ENCODE peak calls at places on chromosome 17, in seven cellular contexts. B is stomach, M is lung, I is endodermal cell, O is ovary, N is pancreas, C is heart right ventricle. J is an unnamed sample. For H3K9me3, the result is how much of the 10 kb centered on the place peaks cover.

GRCh38 chr17:49012893-49013255 is 15.7 kb downstream of the IGF2BP1 start:
- DNase-seq in B (no peak), M (no peak), I (no peak), O (no peak), N (no peak), C (no peak), J (no peak)

GRCh38 chr17:79281803-79282202 is 207.2 kb downstream of the ENGASE start:
- DNase-seq in B (no peak), M (no peak), I (no peak), O (no peak), N (no peak), C (no peak), J (no peak)

GRCh38 chr17:50266384-50267073 is 7.7 kb upstream of the TMEM92 start:
- DNase-seq in B (peak), M (peak), I (peak), O (peak), N (peak), C (peak), J (no peak)

GRCh38 chr17:38328620-38329019 is 15.1 kb downstream of the GPR179 start:
- DNase-seq in B (no peak), M (no peak), I (peak), O (no peak), N (no peak), C (no peak), J (peak)

GRCh38 chr17:49388290-49388640 is 26.2 kb upstream of the ZNF652 start:
- DNase-seq in B (no peak), M (no peak), I (no peak), O (no peak), N (no peak), C (no peak), J (peak)

GRCh38 chr17:50317121-50317520 is 28.8 kb upstream of the XYLT2 start:
- DNase-seq in B (no peak), M (no peak), I (peak), O (no peak), N (no peak), C (no peak), J (no peak)

GRCh38 chr17:57092171-57092570 is 7.1 kb downstream of the AKAP1 start:
- DNase-seq in B (no peak), M (no peak), I (peak), O (no peak), N (no peak), C (no peak), J (peak)

GRCh38 chr17:81200695-81201580 is 21.8 kb downstream of the CEP131 start:
- DNase-seq in B (peak), M (peak), I (peak), O (no peak), N (peak), C (no peak), J (peak)

GRCh38 chr17:1562178-1562643 is 381 bp downstream of the PITPNA start:
- DNase-seq in B (peak), M (peak), I (peak), O (peak), N (peak), C (peak), J (no peak)

GRCh38 chr17:251531-251930 is 70.1 kb upstream of the DOC2B start:
- DNase-seq in B (no peak), M (no peak), I (no peak), O (peak), N (no peak), C (no peak), J (no peak)

GRCh38 chr17:73191443-73192218 is 1.2 kb upstream of the COG1 start:
- DNase-seq in B (peak), M (peak), I (peak), O (peak), N (peak), C (peak), J (peak)

GRCh38 chr17:63132509-63132911 is 166.5 kb downstream of the TANC2 start:
- DNase-seq in B (no peak), M (no peak), I (no peak), O (no peak), N (no peak), C (no peak), J (no peak)

GRCh38 chr17:45149669-45150603 is 1.7 kb downstream of the HEXIM1 start:
- DNase-seq in B (peak), M (peak), I (peak), O (peak), N (no peak), C (peak), J (peak)

GRCh38 chr17:50146230-50146926 is 4.1 kb downstream of the PPP1R9B start:
- DNase-seq in B (no peak), M (no peak), I (no peak), O (no peak), N (no peak), C (no peak), J (no peak)

GRCh38 chr17:63477471-63478440 is 895 bp downstream of the ACE start:
- DNase-seq in B (no peak), M (no peak), I (peak), O (no peak), N (no peak), C (no peak), J (no peak)

GRCh38 chr17:49990921-49991320 is 4.1 kb downstream of the DLX3 start:
- DNase-seq in B (no peak), M (no peak), I (no peak), O (peak), N (no peak), C (no peak), J (no peak)

GRCh38 chr17:37430051-37430591 is 23.4 kb downstream of the TADA2A start:
- DNase-seq in B (no peak), M (no peak), I (no peak), O (no peak), N (no peak), C (no peak), J (no peak)

GRCh38 chr17:72021417-72022041 is 99.3 kb upstream of the SOX9 start:
- DNase-seq in B (no peak), M (no peak), I (no peak), O (no peak), N (no peak), C (no peak), J (peak)

GRCh38 chr17:50051082-50051576 is 4.8 kb upstream of the ITGA3 start:
- DNase-seq in B (peak), M (peak), I (peak), O (no peak), N (no peak), C (no peak), J (no peak)

GRCh38 chr17:41797377-41797776 is 10.9 kb upstream of the JUP start:
- DNase-seq in B (no peak), M (no peak), I (no peak), O (no peak), N (no peak), C (no peak), J (no peak)

GRCh38 chr17:28290703-28291102 is 28.3 kb upstream of the TMEM97 start:
- DNase-seq in B (no peak), M (no peak), I (no peak), O (no peak), N (no peak), C (no peak), J (no peak)

GRCh38 chr17:79057727-79058400 is 16.8 kb upstream of the ENGASE start:
- DNase-seq in B (no peak), M (no peak), I (no peak), O (no peak), N (no peak), C (no peak), J (no peak)

GRCh38 chr17:30021708-30022317 is 80.4 kb downstream of the EFCAB5 start:
- DNase-seq in B (peak), M (no peak), I (peak), O (no peak), N (no peak), C (no peak), J (peak)

GRCh38 chr17:57530508-57530907 is 214.6 kb downstream of the CCDC182 start:
- DNase-seq in B (no peak), M (no peak), I (no peak), O (peak), N (no peak), C (no peak), J (peak)

GRCh38 chr17:50080096-50080480 is 15.1 kb upstream of the PDK2 start:
- DNase-seq in B (no peak), M (no peak), I (no peak), O (no peak), N (no peak), C (no peak), J (no peak)

GRCh38 chr17:49926886-49927285 is 42.1 kb upstream of the DLX4 start:
- DNase-seq in B (no peak), M (no peak), I (no peak), O (peak), N (peak), C (peak), J (no peak)

GRCh38 chr17:19533718-19534561 is at the start of gene SLC47A1:
- DNase-seq in B (no peak), M (no peak), I (peak), O (peak), N (no peak), C (peak), J (no peak)

GRCh38 chr17:82443465-82444283 is 6.9 kb downstream of the CYBC1 start:
- DNase-seq in B (no peak), M (no peak), I (no peak), O (peak), N (peak), C (no peak), J (no peak)

GRCh38 chr17:42673885-42674754 is 2.7 kb downstream of the PLEKHH3 start:
- DNase-seq in B (peak), M (peak), I (peak), O (peak), N (peak), C (peak), J (peak)

GRCh38 chr17:33292184-33292980 is 713 bp downstream of the ASIC2 start:
- DNase-seq in B (no peak), M (no peak), I (peak), O (peak), N (no peak), C (peak), J (no peak)

GRCh38 chr17:978110-979093 is 1.2 kb downstream of the NXN start:
- DNase-seq in B (peak), M (no peak), I (peak), O (peak), N (peak), C (peak), J (no peak)

GRCh38 chr17:27759528-27759927 is 40.8 kb downstream of the NOS2 start:
- DNase-seq in B (no peak), M (no peak), I (no peak), O (no peak), N (no peak), C (no peak), J (no peak)

GRCh38 chr17:8122923-8123694 is 797 bp downstream of the HES7 start:
- DNase-seq in B (no peak), M (no peak), I (peak), O (peak), N (no peak), C (no peak), J (peak)

GRCh38 chr17:67364847-67365761 is 1.3 kb downstream of the PSMD12 start:
- DNase-seq in B (no peak), M (no peak), I (no peak), O (no peak), N (no peak), C (no peak), J (no peak)

GRCh38 chr17:78771758-78772382 is 10.2 kb downstream of the CYTH1 start:
- DNase-seq in B (no peak), M (no peak), I (no peak), O (no peak), N (no peak), C (no peak), J (no peak)

GRCh38 chr17:42310281-42311156 is 22.2 kb downstream of the STAT5A start:
- DNase-seq in B (no peak), M (no peak), I (peak), O (peak), N (no peak), C (no peak), J (no peak)

GRCh38 chr17:80125656-80126448 is 21.1 kb downstream of the EIF4A3 start:
- DNase-seq in B (peak), M (no peak), I (no peak), O (no peak), N (no peak), C (no peak), J (no peak)

GRCh38 chr17:76888661-76889060 is 20.5 kb downstream of the MGAT5B start:
- DNase-seq in B (no peak), M (no peak), I (peak), O (no peak), N (no peak), C (no peak), J (no peak)
- TF ChIP-seq CTCF in B (no peak), M (no peak), I (peak), O (no peak), N (no peak), C (no peak), J (no peak)

GRCh38 chr17:47287068-47287467 is 33.4 kb downstream of the ITGB3 start:
- DNase-seq in B (no peak), M (no peak), I (no peak), O (no peak), N (no peak), C (no peak), J (no peak)
- H3K27ac ChIP-seq in B (no peak), M (no peak), I (no peak), O (no peak), N (no peak), C (no peak), J (no peak)

DNA sequence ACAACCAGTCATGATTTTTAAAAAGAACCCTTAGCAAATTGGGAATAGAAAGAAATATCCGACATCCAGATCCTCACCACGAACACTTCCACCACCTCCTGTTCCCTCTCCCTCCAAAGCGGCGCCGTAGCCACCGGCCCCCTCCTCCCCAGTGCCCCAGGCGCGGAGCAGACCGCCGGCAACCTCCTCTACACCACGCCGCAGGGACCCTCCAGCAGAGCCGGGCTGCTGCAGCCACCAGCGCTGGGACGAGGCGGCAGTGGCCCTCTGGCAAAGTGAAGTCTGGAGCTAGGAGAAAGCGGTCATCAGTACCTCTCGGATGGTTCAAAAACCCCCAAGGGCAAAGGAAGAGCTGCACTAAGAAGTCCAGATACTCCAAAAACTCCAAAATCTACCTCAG is 41.4 kb upstream of the SLFN13 start:
- DNase-seq in B (no peak), M (no peak), I (peak), O (no peak), N (no peak), C (no peak), J (no peak)
- H3K9me3 ChIP-seq in B (under half), M (under half), I (under half), O (under half), N (under half), C (under half), J (under half)

GRCh38 chr17:17782425-17783120 is 54.2 kb downstream of the SREBF1 start:
- DNase-seq in B (peak), M (no peak), I (peak), O (peak), N (peak), C (peak), J (peak)

GRCh38 chr17:17781591-17782424 is 55.0 kb downstream of the SREBF1 start:
- DNase-seq in B (peak), M (peak), I (peak), O (peak), N (peak), C (peak), J (no peak)

GRCh38 chr17:17779015-17779611 is 57.7 kb downstream of the SREBF1 start:
- DNase-seq in B (no peak), M (no peak), I (no peak), O (peak), N (no peak), C (no peak), J (no peak)

GRCh38 chr17:17783121-17783824 is 53.5 kb downstream of the SREBF1 start:
- DNase-seq in B (peak), M (peak), I (peak), O (peak), N (peak), C (peak), J (peak)

GRCh38 chr17:17780941-17781590 is 55.7 kb downstream of the SREBF1 start:
- DNase-seq in B (peak), M (no peak), I (peak), O (peak), N (no peak), C (no peak), J (no peak)
- TF ChIP-seq CTCF in B (peak), M (no peak), I (peak), O (peak), N (no peak), C (peak), J (no peak)

GRCh38 chr17:39772987-39773664 is 35.4 kb downstream of the GRB7 start:
- DNase-seq in B (no peak), M (no peak), I (peak), O (no peak), N (no peak), C (no peak), J (no peak)
- H3K27ac ChIP-seq in B (peak), M (peak), I (no peak), O (no peak), N (no peak), C (no peak), J (peak)

DNA sequence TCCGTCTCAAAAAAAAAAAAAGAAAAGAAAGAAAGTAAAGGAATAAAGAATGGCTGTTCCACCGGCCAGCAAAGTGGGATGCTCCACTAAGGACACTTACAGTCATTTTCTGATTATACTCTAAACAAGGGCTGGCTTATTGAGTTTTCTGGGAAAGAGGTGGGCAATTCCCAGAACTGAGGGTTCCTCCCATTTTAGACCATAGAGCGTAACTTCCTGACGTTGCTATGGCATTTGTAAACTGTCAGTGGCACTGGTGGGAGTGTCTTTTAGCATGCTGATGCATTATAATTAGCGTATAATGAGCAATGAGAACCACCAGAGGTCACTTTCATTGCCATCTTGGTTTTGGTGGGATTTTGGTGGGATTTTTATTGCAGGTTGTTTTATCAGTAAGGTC is 58.0 kb downstream of the PIGL start:
- DNase-seq in B (no peak), M (no peak), I (no peak), O (no peak), N (no peak), C (no peak), J (no peak)
- H3K9me3 ChIP-seq in B (under half), M (under half), I (under half), O (under half), N (under half), C (under half), J (under half)

GRCh38 chr17:75087558-75088453 is at the start of gene SLC16A5:
- DNase-seq in B (peak), M (peak), I (peak), O (peak), N (peak), C (peak), J (no peak)
- TF ChIP-seq CTCF in B (no peak), M (no peak), I (no peak), O (no peak), N (no peak), C (no peak), J (no peak)

GRCh38 chr17:69447726-69448125 is 33.2 kb downstream of the MAP2K6 start:
- DNase-seq in B (no peak), M (no peak), I (peak), O (peak), N (no peak), C (peak), J (no peak)
- H3K27ac ChIP-seq in B (no peak), M (no peak), I (no peak), O (no peak), N (no peak), C (no peak), J (no peak)

GRCh38 chr17:35627417-35627816 is 40.3 kb downstream of the AP2B1 start:
- DNase-seq in B (no peak), M (no peak), I (no peak), O (no peak), N (no peak), C (no peak), J (no peak)
- H3K9me3 ChIP-seq in B (under half), M (under half), I (under half), O (under half), N (under half), C (under half), J (under half)

J was measured in OCI-LY7.